ENCODE peak calls at places on chromosomes 1 and 21, in seven cellular contexts. O is SK-N-DZ, A is midbrain, W is SW480, D is EH, M is uterus, P is mucosa of descending colon. L is an unnamed sample.

GRCh38 chr1:115166531-115167091 is 77.3 kb upstream of the TSPAN2 start:
- DNase-seq in M (no peak), D (peak; percentile 89), O (no peak), P (no peak), W (no peak), A (no peak), L (peak; percentile 51)

GRCh38 chr1:43634729-43635128 is 15.2 kb upstream of the KDM4A start:
- DNase-seq in W (no peak), O (no peak), M (no peak), D (peak; percentile 32), P (no peak), A (no peak), L (peak; percentile 41)

GRCh38 chr1:16618719-16619118 is 5.4 kb upstream of the NBPF1 start:
- DNase-seq in P (peak; percentile 65), D (no peak), A (no peak), W (no peak), O (no peak), M (peak; percentile 19), L (peak; percentile 68)

GRCh38 chr1:225700889-225701465 is 48.1 kb upstream of the ENAH start:
- DNase-seq in D (peak; percentile 19), M (no peak), A (no peak), O (no peak), W (no peak), P (no peak), L (no peak)

GRCh38 chr1:52460686-52461085 is 56.3 kb downstream of the PRPF38A start:
- DNase-seq in M (no peak), D (peak; percentile 27), P (no peak), A (no peak), O (no peak), W (no peak), L (no peak)

GRCh38 chr1:214332950-214333798 is 52.2 kb downstream of the SMYD2 start:
- DNase-seq in O (peak; percentile 41), W (peak; percentile 39), M (peak; percentile 55), A (peak; percentile 11), D (peak; percentile 71), P (no peak), L (peak; percentile 91)

GRCh38 chr1:40662864-40663263 is 2.6 kb downstream of the RIMS3 start:
- DNase-seq in D (peak; percentile 10), O (no peak), M (no peak), W (peak; percentile 86), P (no peak), A (no peak), L (peak; percentile 91)

GRCh38 chr1:56921486-56921885 is 44.3 kb downstream of the C8B start:
- DNase-seq in D (peak; percentile 37), A (no peak), O (no peak), W (no peak), M (no peak), P (no peak), L (no peak)

GRCh38 chr1:53783056-53783455 is 44.1 kb upstream of the GLIS1 start:
- DNase-seq in M (no peak), D (peak; percentile 40), W (no peak), A (no peak), P (no peak), O (no peak), L (peak; percentile 85)

GRCh38 chr1:234602334-234603220 is 7.4 kb downstream of the IRF2BP2 start:
- DNase-seq in A (peak; percentile 39), P (no peak), O (peak; percentile 75), D (peak; percentile 97), W (peak; percentile 95), M (no peak), L (peak; percentile 92)

GRCh38 chr1:164865385-164865784 is 306.4 kb downstream of the PBX1 start:
- DNase-seq in A (no peak), D (no peak), O (no peak), P (no peak), M (no peak), W (no peak), L (no peak)

GRCh38 chr1:161766102-161766981 is at the start of gene ATF6:
- DNase-seq in D (peak; percentile 91), P (peak; percentile 90), W (peak; percentile 91), A (peak; percentile 91), M (peak; percentile 89), O (peak; percentile 89), L (peak; percentile 85)

GRCh38 chr1:23720256-23720995 is 22.8 kb upstream of the ELOA start:
- DNase-seq in P (no peak), O (no peak), W (no peak), M (no peak), D (peak; percentile 18), A (no peak), L (no peak)

GRCh38 chr1:85707267-85707989 is 805 bp downstream of the ZNHIT6 start:
- DNase-seq in W (peak; percentile 2), D (no peak), M (no peak), A (no peak), O (no peak), P (no peak), L (no peak)

GRCh38 chr1:246790833-246791232 is 66.6 kb downstream of the SCCPDH start:
- DNase-seq in W (no peak), P (no peak), M (no peak), O (no peak), D (no peak), A (no peak), L (peak; percentile 69)

GRCh38 chr1:223129229-223129851 is 13.7 kb downstream of the TLR5 start:
- DNase-seq in P (peak; percentile 76), M (peak; percentile 76), A (peak; percentile 52), W (no peak), O (peak; percentile 26), D (peak; percentile 49), L (peak; percentile 96)

GRCh38 chr1:17620448-17620847 is 81.0 kb downstream of the ARHGEF10L start:
- DNase-seq in D (no peak), W (no peak), A (no peak), P (no peak), O (no peak), M (no peak), L (peak; percentile 72)

GRCh38 chr1:63674238-63674864 is 81.1 kb downstream of the PGM1 start:
- DNase-seq in D (peak; percentile 77), O (peak; percentile 68), P (peak; percentile 71), M (peak; percentile 88), A (peak; percentile 35), W (peak; percentile 83), L (peak; percentile 94)

GRCh38 chr1:17365271-17365670 is 6.7 kb upstream of the PADI6 start:
- DNase-seq in M (no peak), O (no peak), W (no peak), A (no peak), D (no peak), P (no peak), L (no peak)

GRCh38 chr1:211305044-211305443 is 21.6 kb upstream of the TRAF5 start:
- DNase-seq in P (no peak), D (peak; percentile 48), M (no peak), W (no peak), A (no peak), O (no peak), L (peak; percentile 65)

GRCh38 chr1:34688358-34688757 is 66.5 kb upstream of the GJB5 start:
- DNase-seq in W (peak; percentile 94), A (no peak), O (no peak), P (peak; percentile 81), M (no peak), D (no peak), L (no peak)

GRCh38 chr1:31715873-31716220 is 12.0 kb upstream of the COL16A1 start:
- DNase-seq in W (no peak), D (no peak), A (no peak), P (no peak), O (no peak), M (no peak), L (no peak)

GRCh38 chr1:85326381-85326780 is 49.9 kb upstream of the BCL10 start:
- DNase-seq in M (no peak), A (no peak), D (no peak), O (no peak), P (no peak), W (no peak), L (no peak)

GRCh38 chr1:3034728-3035610 is 13.7 kb downstream of the ACTRT2 start:
- DNase-seq in D (no peak), O (no peak), W (no peak), A (no peak), P (no peak), M (no peak), L (peak; percentile 76)

GRCh38 chr1:183816110-183816509 is 11.2 kb downstream of the RGL1 start:
- DNase-seq in A (no peak), D (no peak), O (no peak), P (no peak), M (no peak), W (no peak), L (no peak)

GRCh38 chr1:38047603-38048146 is 1.1 kb upstream of the POU3F1 start:
- DNase-seq in O (no peak), W (no peak), M (no peak), A (no peak), P (no peak), D (peak; percentile 43), L (peak; percentile 97)

GRCh38 chr1:151992345-151993083 is 1.1 kb downstream of the S100A10 start:
- DNase-seq in M (peak; percentile 74), O (no peak), W (peak; percentile 99), P (peak; percentile 92), D (peak; percentile 94), A (no peak), L (peak; percentile 80)

GRCh38 chr21:45538381-45539045 is 3.7 kb downstream of the SLC19A1 start:
- DNase-seq in O (no peak), A (no peak), M (peak; percentile 13), D (no peak), P (no peak), W (no peak), L (peak; percentile 78)

GRCh38 chr1:214475331-214475730 is 76.1 kb downstream of the PTPN14 start:
- DNase-seq in P (no peak), W (no peak), O (no peak), D (no peak), M (no peak), A (no peak), L (no peak)

GRCh38 chr1:25543425-25544242 is at the start of gene LDLRAP1:
- DNase-seq in O (no peak), A (peak; percentile 83), M (peak; percentile 83), P (peak; percentile 84), W (peak; percentile 37), D (peak; percentile 80), L (peak; percentile 98)

GRCh38 chr1:204343850-204344249 is 15.9 kb downstream of the PLEKHA6 start:
- DNase-seq in P (no peak), O (no peak), W (no peak), A (no peak), M (no peak), D (no peak), L (no peak)

GRCh38 chr1:21511579-21512522 is 2.6 kb downstream of the ALPL start:
- DNase-seq in O (no peak), M (no peak), D (peak; percentile 98), P (peak; percentile 70), A (no peak), W (no peak), L (peak; percentile 98)

GRCh38 chr1:66985835-66986234 is 61.0 kb downstream of the MIER1 start:
- DNase-seq in M (no peak), A (no peak), P (no peak), D (no peak), W (no peak), O (no peak), L (no peak)

GRCh38 chr21:45769896-45770295 is 126.4 kb downstream of the PCBP3 start:
- DNase-seq in O (no peak), A (no peak), W (no peak), M (no peak), D (no peak), P (no peak), L (no peak)